ENCODE peak calls at places on chromosomes 16 and 17, in nine cellular contexts. N is HepG2, U is upper lobe of left lung, I is stomach, Y is GM12878, M is H1, V is suprapubic skin, Z is K562, K is sigmoid colon. P is an unnamed sample.

GRCh38 chr17:43905985-43906852 is 1.1 kb downstream of the MPP2 start:
- DNase-seq in N (peak), U (peak), I (peak), Y (no peak), M (peak), V (peak), Z (no peak), K (peak), P (peak)

GRCh38 chr16:29312835-29313558 is 93.5 kb downstream of the NPIPB11 start:
- DNase-seq in N (no peak), U (no peak), I (no peak), Y (no peak), M (no peak), V (no peak), Z (no peak), K (peak), P (no peak)

GRCh38 chr16:311725-312124 is 28.8 kb downstream of the PDIA2 start:
- DNase-seq in N (no peak), U (no peak), I (no peak), Y (no peak), M (no peak), V (no peak), Z (no peak), K (no peak), P (no peak)

GRCh38 chr16:57240872-57241271 is 4.2 kb upstream of the ARL2BP start:
- DNase-seq in N (no peak), U (no peak), I (no peak), Y (no peak), M (no peak), V (no peak), Z (no peak), K (no peak), P (no peak)

GRCh38 chr16:55543470-55543869 is 23.0 kb upstream of the CAPNS2 start:
- DNase-seq in N (peak), U (no peak), I (no peak), Y (no peak), M (no peak), V (no peak), Z (peak), K (no peak), P (no peak)

GRCh38 chr17:27355419-27355818 is 61.5 kb downstream of the WSB1 start:
- DNase-seq in N (no peak), U (no peak), I (no peak), Y (no peak), M (no peak), V (no peak), Z (no peak), K (no peak), P (no peak)

GRCh38 chr17:6495450-6496115 is 51.3 kb downstream of the PIMREG start:
- DNase-seq in N (no peak), U (peak), I (no peak), Y (no peak), M (no peak), V (peak), Z (no peak), K (peak), P (no peak)

GRCh38 chr16:49351119-49351518 is 22.5 kb upstream of the C16orf78 start:
- DNase-seq in N (no peak), U (peak), I (no peak), Y (no peak), M (no peak), V (no peak), Z (no peak), K (no peak), P (no peak)

GRCh38 chr17:11298401-11298800 is 57.4 kb downstream of the SHISA6 start:
- DNase-seq in N (no peak), U (no peak), I (no peak), Y (no peak), M (no peak), V (no peak), Z (no peak), K (no peak), P (no peak)

GRCh38 chr16:16092925-16093624 is 130.2 kb downstream of the ABCC6 start:
- DNase-seq in N (no peak), U (no peak), I (peak), Y (no peak), M (no peak), V (no peak), Z (no peak), K (no peak), P (no peak)

GRCh38 chr17:80673152-80673920 is 128.7 kb downstream of the RPTOR start:
- DNase-seq in N (peak), U (no peak), I (no peak), Y (no peak), M (no peak), V (no peak), Z (no peak), K (no peak), P (no peak)

DNA sequence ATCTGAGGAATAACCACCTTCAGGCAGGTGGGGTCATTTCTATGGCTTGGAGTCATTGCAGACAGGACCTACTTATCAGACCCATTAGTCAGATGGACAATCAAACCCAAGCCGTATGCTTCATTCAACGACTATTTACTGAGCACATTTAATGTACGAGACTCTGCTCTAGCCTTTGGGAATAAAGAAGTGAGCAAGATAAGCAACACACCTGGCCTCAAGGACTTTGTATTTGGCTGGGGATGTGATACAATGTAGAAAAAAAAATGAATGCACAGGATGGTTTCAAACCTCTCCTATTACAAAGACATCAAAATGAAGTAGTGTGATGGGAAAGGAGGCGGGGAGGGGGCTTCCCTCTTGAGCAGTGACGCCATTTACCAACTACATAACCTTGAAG is 311.7 kb downstream of the PMP22 start:
- DNase-seq in N (no peak), U (no peak), I (no peak), Y (no peak), M (no peak), V (no peak), Z (no peak), K (no peak), P (no peak)
- TF ChIP-seq POLR2AphosphoS5 in N (no peak), U (no peak), I (no peak), Y (no peak), M (no peak), V (no peak), Z (no peak), K (no peak), P (no peak)

GRCh38 chr17:42555122-42555622 is 2.4 kb downstream of the HSD17B1 start:
- DNase-seq in N (no peak), U (no peak), I (no peak), Y (no peak), M (no peak), V (no peak), Z (no peak), K (no peak), P (no peak)

GRCh38 chr17:42548993-42549755 is 3.5 kb upstream of the HSD17B1 start:
- DNase-seq in N (no peak), U (no peak), I (no peak), Y (no peak), M (no peak), V (no peak), Z (no peak), K (no peak), P (no peak)

GRCh38 chr17:42553161-42553818 is 567 bp downstream of the HSD17B1 start:
- DNase-seq in N (no peak), U (no peak), I (no peak), Y (no peak), M (no peak), V (no peak), Z (peak), K (no peak), P (no peak)

GRCh38 chr17:42554250-42555121 is 1.8 kb downstream of the HSD17B1 start:
- DNase-seq in N (peak), U (peak), I (peak), Y (no peak), M (peak), V (peak), Z (peak), K (peak), P (peak)

DNA sequence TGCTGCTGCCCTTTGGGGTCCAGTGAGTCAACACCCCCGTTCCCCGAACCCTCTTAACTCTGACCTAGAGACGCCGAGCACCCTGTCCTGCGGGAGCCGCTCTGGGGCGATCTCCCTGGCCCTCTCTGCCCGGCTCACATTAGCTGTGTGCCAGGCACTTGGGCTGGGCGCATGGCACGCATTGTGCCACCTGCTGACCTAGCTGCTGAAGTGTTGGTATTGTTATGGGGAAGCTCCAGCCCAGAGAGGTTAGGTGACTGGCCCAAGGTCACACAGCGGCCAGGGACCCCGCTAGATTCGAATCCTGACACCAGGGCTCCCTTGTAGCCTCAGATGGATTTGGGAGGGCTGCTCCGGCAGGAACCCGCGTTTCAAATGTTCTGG is 1.1 kb downstream of the HSD17B1 start:
- DNase-seq in N (no peak), U (peak), I (peak), Y (no peak), M (no peak), V (no peak), Z (no peak), K (no peak), P (no peak)
- TF ChIP-seq EP300 in N (no peak), U (no peak), I (no peak), Y (no peak), M (no peak), V (no peak), Z (no peak), K (no peak), P (no peak)

GRCh38 chr16:31131416-31131815 is 4.1 kb downstream of the PRSS8 start:
- DNase-seq in N (no peak), U (no peak), I (no peak), Y (no peak), M (no peak), V (no peak), Z (no peak), K (no peak), P (no peak)

GRCh38 chr16:31132979-31133599 is 2.4 kb downstream of the PRSS8 start:
- DNase-seq in N (no peak), U (no peak), I (no peak), Y (no peak), M (no peak), V (no peak), Z (no peak), K (no peak), P (no peak)

GRCh38 chr16:31130899-31131298 is 4.6 kb downstream of the PRSS8 start:
- DNase-seq in N (no peak), U (peak), I (peak), Y (no peak), M (peak), V (no peak), Z (no peak), K (no peak), P (peak)

GRCh38 chr16:31131841-31132271 is 3.7 kb downstream of the PRSS8 start:
- DNase-seq in N (no peak), U (no peak), I (peak), Y (no peak), M (no peak), V (no peak), Z (no peak), K (no peak), P (peak)

DNA sequence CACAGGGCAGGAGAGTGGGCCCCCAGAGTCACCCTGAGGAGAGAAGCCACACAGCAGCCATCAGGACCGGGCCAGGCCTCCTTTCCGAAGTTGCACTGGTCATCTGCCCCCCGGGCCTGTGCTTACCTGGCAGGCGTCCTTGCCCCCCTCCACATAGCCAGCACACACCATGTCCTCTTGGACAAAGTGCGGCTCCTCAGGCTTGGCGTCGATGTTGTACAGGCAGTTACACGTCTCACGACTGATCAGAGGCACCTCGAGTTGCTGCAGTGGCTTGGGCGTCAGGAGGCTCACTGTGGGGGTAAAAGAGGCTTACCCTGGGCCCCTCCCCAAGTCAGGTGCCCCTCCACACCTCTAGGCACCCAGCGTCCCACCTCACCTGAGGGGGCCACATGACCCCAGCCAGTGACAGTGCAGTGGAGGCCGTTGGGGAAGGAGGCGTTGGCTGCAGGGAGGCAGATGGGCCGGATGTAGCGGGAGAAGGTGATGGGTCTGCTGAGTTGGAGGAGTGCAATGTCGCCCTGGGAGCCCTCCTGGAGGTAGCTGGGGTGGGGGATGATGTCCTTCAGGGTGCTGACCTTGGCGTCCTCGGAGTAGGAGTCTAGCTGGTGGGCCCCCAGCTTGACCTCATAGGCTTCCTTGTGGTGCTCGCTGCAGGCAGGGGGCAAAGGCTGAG is 3.1 kb downstream of the PRSS8 start:
- DNase-seq in N (no peak), U (no peak), I (no peak), Y (no peak), M (no peak), V (no peak), Z (no peak), K (no peak), P (no peak)
- TF ChIP-seq POLR2AphosphoS5 in N (no peak), U (no peak), I (no peak), Y (no peak), M (no peak), V (no peak), Z (no peak), K (no peak), P (no peak)

GRCh38 chr16:58474296-58474695 is 25.6 kb upstream of the NDRG4 start:
- DNase-seq in N (no peak), U (no peak), I (no peak), Y (no peak), M (no peak), V (no peak), Z (no peak), K (no peak), P (no peak)
- TF ChIP-seq EP300 in N (no peak), U (no peak), I (no peak), Y (no peak), M (no peak), V (no peak), Z (no peak), K (no peak), P (no peak)

DNA sequence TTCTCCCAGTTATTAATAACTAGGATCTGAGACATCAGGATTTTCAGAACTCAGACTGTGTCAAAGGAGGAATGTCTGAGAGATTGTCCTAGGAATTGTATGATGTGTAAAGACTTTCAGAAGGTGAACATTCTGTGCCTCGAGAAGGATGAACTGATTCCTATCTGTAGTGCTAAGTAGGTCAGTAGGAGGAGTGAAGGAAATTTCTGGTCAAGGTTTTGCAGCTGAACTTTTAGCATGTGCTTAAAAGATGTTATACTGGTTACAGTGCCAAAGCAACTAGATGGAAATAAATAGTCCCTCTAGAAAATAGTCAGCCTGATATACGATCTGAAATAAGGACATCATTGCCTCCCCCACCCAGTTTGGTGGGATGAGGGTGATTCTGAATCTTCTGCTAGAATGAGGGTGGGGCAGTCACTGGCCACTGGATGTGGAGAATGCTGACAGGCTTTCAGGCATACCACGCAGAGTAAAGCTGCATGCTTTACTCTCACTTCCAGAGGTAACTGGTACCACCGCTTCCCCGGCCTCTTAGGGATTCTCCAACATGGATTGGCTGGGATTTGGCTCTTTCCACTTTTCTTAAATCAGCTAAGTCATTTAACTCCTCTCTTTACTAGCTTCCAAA is 57.2 kb upstream of the VPS4A start:
- DNase-seq in N (no peak), U (no peak), I (no peak), Y (no peak), M (no peak), V (no peak), Z (no peak), K (no peak), P (no peak)
- TF ChIP-seq POLR2AphosphoS5 in N (no peak), U (no peak), I (no peak), Y (no peak), M (no peak), V (no peak), Z (no peak), K (no peak), P (no peak)

GRCh38 chr16:54066451-54067056 is 220.0 kb downstream of the IRX3 start:
- DNase-seq in N (peak), U (no peak), I (no peak), Y (no peak), M (no peak), V (no peak), Z (no peak), K (no peak), P (no peak)
- TF ChIP-seq EP300 in N (no peak), U (no peak), I (no peak), Y (no peak), M (no peak), V (no peak), Z (no peak), K (no peak), P (no peak)

GRCh38 chr16:53372942-53373871 is 61.1 kb upstream of the RBL2 start:
- DNase-seq in N (no peak), U (peak), I (peak), Y (no peak), M (peak), V (no peak), Z (peak), K (no peak), P (peak)
- TF ChIP-seq POLR2AphosphoS5 in N (no peak), U (no peak), I (no peak), Y (no peak), M (no peak), V (no peak), Z (no peak), K (no peak), P (peak)

GRCh38 chr16:89869911-89870310 is 3.5 kb upstream of the TCF25 start:
- DNase-seq in N (no peak), U (no peak), I (no peak), Y (no peak), M (no peak), V (no peak), Z (no peak), K (no peak), P (no peak)

GRCh38 chr16:89870440-89870839 is 3.0 kb upstream of the TCF25 start:
- DNase-seq in N (no peak), U (no peak), I (no peak), Y (no peak), M (no peak), V (no peak), Z (no peak), K (no peak), P (no peak)

GRCh38 chr16:89873822-89874689 is 664 bp downstream of the TCF25 start:
- DNase-seq in N (peak), U (peak), I (peak), Y (peak), M (peak), V (peak), Z (peak), K (peak), P (peak)

GRCh38 chr16:89871895-89872294 is 1.5 kb upstream of the TCF25 start:
- DNase-seq in N (no peak), U (no peak), I (no peak), Y (no peak), M (no peak), V (no peak), Z (no peak), K (no peak), P (no peak)

GRCh38 chr16:89873109-89873821 is at the start of gene TCF25:
- DNase-seq in N (peak), U (peak), I (peak), Y (peak), M (peak), V (peak), Z (peak), K (peak), P (peak)
- TF ChIP-seq EP300 in N (no peak), U (no peak), I (no peak), Y (no peak), M (no peak), V (no peak), Z (no peak), K (no peak), P (no peak)